ENCODE peak calls at places on chromosomes 12 and 14, in seven cellular contexts. U, L, M, B, I, Q and F are unnamed samples.

GRCh38 chr12:68069276-68069675 is 80.0 kb downstream of the IFNG-AS1 start:
- DNase-seq in U (no peak), L (no peak), M (no peak), B (no peak), I (no peak), Q (no peak), F (no peak)

GRCh38 chr14:55807059-55807499 is 227.1 kb downstream of the KTN1 start:
- DNase-seq in U (peak; percentile 98), L (peak; percentile 86), M (no peak), B (no peak), I (peak; percentile 73), Q (peak; percentile 82), F (peak; percentile 99)

GRCh38 chr12:70948236-70948975 is 27.9 kb upstream of the PTPRR start:
- DNase-seq in U (no peak), L (no peak), M (no peak), B (no peak), I (no peak), Q (no peak), F (peak; percentile 32)

GRCh38 chr14:70642313-70643235 is 858 bp downstream of the TTC9 start:
- DNase-seq in U (no peak), L (no peak), M (no peak), B (peak; percentile 9), I (no peak), Q (no peak), F (peak; percentile 1)

GRCh38 chr12:96510306-96510764 is 21.0 kb downstream of the CFAP54 start:
- DNase-seq in U (no peak), L (no peak), M (no peak), B (no peak), I (no peak), Q (no peak), F (peak; percentile 27)

GRCh38 chr14:20723458-20723857 is 22.2 kb upstream of the EDDM3A start:
- DNase-seq in U (no peak), L (no peak), M (no peak), B (no peak), I (no peak), Q (no peak), F (peak; percentile 25)

GRCh38 chr14:99183311-99183710 is 88.7 kb downstream of the BCL11B start:
- DNase-seq in U (no peak), L (no peak), M (no peak), B (no peak), I (no peak), Q (no peak), F (no peak)

GRCh38 chr12:92143280-92143679 is 2.4 kb downstream of the BTG1 start:
- DNase-seq in U (no peak), L (no peak), M (no peak), B (no peak), I (no peak), Q (no peak), F (no peak)

GRCh38 chr12:4610481-4610880 is 38.4 kb downstream of the AKAP3 start:
- DNase-seq in U (no peak), L (no peak), M (no peak), B (no peak), I (no peak), Q (no peak), F (no peak)

GRCh38 chr12:122312926-122313325 is 46.6 kb upstream of the VPS33A start:
- DNase-seq in U (no peak), L (no peak), M (no peak), B (no peak), I (no peak), Q (no peak), F (no peak)

GRCh38 chr12:13367973-13368372 is 171.4 kb downstream of the EMP1 start:
- DNase-seq in U (no peak), L (peak; percentile 21), M (no peak), B (no peak), I (no peak), Q (no peak), F (peak; percentile 76)

GRCh38 chr12:127944211-127944899 is 322.6 kb upstream of the TMEM132C start:
- DNase-seq in U (no peak), L (no peak), M (no peak), B (no peak), I (no peak), Q (no peak), F (no peak)

GRCh38 chr12:46711756-46712155 is 114.0 kb downstream of the SLC38A4 start:
- DNase-seq in U (no peak), L (no peak), M (no peak), B (no peak), I (no peak), Q (no peak), F (no peak)

GRCh38 chr12:104695453-104696148 is 238.9 kb downstream of the CHST11 start:
- DNase-seq in U (no peak), L (no peak), M (no peak), B (no peak), I (no peak), Q (no peak), F (peak; percentile 93)

GRCh38 chr14:21987937-21988336 is 314.3 kb upstream of the OR4E1 start:
- DNase-seq in U (no peak), L (no peak), M (no peak), B (peak; percentile 75), I (no peak), Q (no peak), F (peak; percentile 48)

GRCh38 chr12:127457726-127458125 is 809.2 kb upstream of the TMEM132C start:
- DNase-seq in U (no peak), L (no peak), M (no peak), B (no peak), I (no peak), Q (no peak), F (no peak)

GRCh38 chr14:69685716-69686115 is 74.3 kb downstream of the SUSD6 start:
- DNase-seq in U (peak; percentile 82), L (peak; percentile 79), M (no peak), B (no peak), I (peak; percentile 84), Q (peak; percentile 82), F (peak; percentile 81)

GRCh38 chr14:65478017-65478416 is 65.5 kb downstream of the FUT8 start:
- DNase-seq in U (no peak), L (no peak), M (no peak), B (no peak), I (no peak), Q (no peak), F (no peak)

GRCh38 chr12:54680374-54680773 is 32.2 kb upstream of the DCD start:
- DNase-seq in U (peak; percentile 37), L (no peak), M (peak; percentile 90), B (peak; percentile 51), I (no peak), Q (no peak), F (peak; percentile 9)

GRCh38 chr12:30043151-30043550 is 259.4 kb upstream of the TMTC1 start:
- DNase-seq in U (no peak), L (no peak), M (no peak), B (no peak), I (no peak), Q (no peak), F (no peak)

GRCh38 chr12:40980346-40981005 is 207.6 kb upstream of the PDZRN4 start:
- DNase-seq in U (no peak), L (no peak), M (no peak), B (no peak), I (no peak), Q (no peak), F (no peak)

GRCh38 chr14:64736271-64737131 is 32.3 kb downstream of the PLEKHG3 start:
- DNase-seq in U (peak; percentile 79), L (peak; percentile 46), M (no peak), B (no peak), I (peak; percentile 40), Q (peak; percentile 73), F (no peak)

GRCh38 chr14:52950410-52950897 is 396 bp downstream of the FERMT2 start:
- DNase-seq in U (peak; percentile 35), L (peak; percentile 62), M (no peak), B (peak; percentile 74), I (peak; percentile 56), Q (peak; percentile 68), F (peak; percentile 50)

GRCh38 chr12:94263905-94264655 is 115.7 kb downstream of the PLXNC1 start:
- DNase-seq in U (no peak), L (no peak), M (peak; percentile 83), B (peak; percentile 42), I (peak; percentile 77), Q (no peak), F (no peak)

GRCh38 chr14:59465570-59466150 is 480 bp upstream of the GPR135 start:
- DNase-seq in U (no peak), L (no peak), M (no peak), B (no peak), I (no peak), Q (no peak), F (no peak)

DNA sequence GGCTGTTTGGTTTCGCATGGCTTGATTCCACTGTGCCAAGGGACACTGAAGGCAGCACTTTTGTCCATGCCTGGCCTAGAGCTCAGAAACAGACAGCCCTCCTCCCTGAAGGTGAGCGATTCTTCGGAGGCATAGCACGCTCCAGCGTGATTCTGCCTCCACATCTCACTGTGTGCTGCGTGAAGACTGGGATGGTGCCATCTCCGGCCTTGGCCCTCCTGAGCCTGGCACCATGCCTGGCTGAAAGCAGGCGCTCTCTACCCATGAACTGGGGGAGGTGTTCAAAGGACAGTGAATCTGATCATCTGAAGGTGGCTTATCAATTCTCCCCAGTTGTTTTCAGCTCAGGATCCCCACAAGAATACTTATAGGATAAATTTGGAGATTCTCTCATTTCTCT is 187.4 kb downstream of the TTC7B start:
- DNase-seq in U (no peak), L (no peak), M (no peak), B (no peak), I (no peak), Q (peak; percentile 58), F (no peak)
- H3K4me1 ChIP-seq in U (peaks cover 13% of the 10 kb centered on the region), L (peaks cover 14% of the 10 kb centered on the region), M (peaks cover 5% of the 10 kb centered on the region), B (peaks cover 14% of the 10 kb centered on the region), I (peaks cover 42% of the 10 kb centered on the region), Q (no peaks in the 10 kb centered on the region), F (peaks cover 19% of the 10 kb centered on the region)

GRCh38 chr14:57609313-57609712 is 115.7 kb upstream of the CCDC198 start:
- DNase-seq in U (no peak), L (no peak), M (no peak), B (no peak), I (no peak), Q (no peak), F (no peak)
- H3K27me3 ChIP-seq in U (no peaks in the 10 kb centered on the region), L (no peaks in the 10 kb centered on the region), M (no peaks in the 10 kb centered on the region), B (no peaks in the 10 kb centered on the region), I (no peaks in the 10 kb centered on the region), Q (no peaks in the 10 kb centered on the region), F (no peaks in the 10 kb centered on the region)

GRCh38 chr14:93945070-93945399 is 17.9 kb downstream of the FAM181A start:
- DNase-seq in U (no peak), L (no peak), M (no peak), B (no peak), I (no peak), Q (no peak), F (no peak)
- H3K4me1 ChIP-seq in U (no peaks in the 10 kb centered on the region), L (no peaks in the 10 kb centered on the region), M (no peaks in the 10 kb centered on the region), B (no peaks in the 10 kb centered on the region), I (no peaks in the 10 kb centered on the region), Q (no peaks in the 10 kb centered on the region), F (peaks cover 15% of the 10 kb centered on the region)

GRCh38 chr12:65090461-65090860 is 30.6 kb downstream of the WIF1 start:
- DNase-seq in U (no peak), L (peak; percentile 10), M (no peak), B (no peak), I (no peak), Q (no peak), F (no peak)

GRCh38 chr12:65082411-65082810 is 38.7 kb downstream of the WIF1 start:
- DNase-seq in U (no peak), L (no peak), M (no peak), B (no peak), I (no peak), Q (no peak), F (no peak)

GRCh38 chr12:65086236-65086635 is 34.9 kb downstream of the WIF1 start:
- DNase-seq in U (no peak), L (no peak), M (no peak), B (no peak), I (no peak), Q (no peak), F (no peak)

GRCh38 chr12:65083581-65083980 is 37.5 kb downstream of the WIF1 start:
- DNase-seq in U (no peak), L (no peak), M (no peak), B (no peak), I (no peak), Q (no peak), F (no peak)

GRCh38 chr12:65084579-65084978 is 36.5 kb downstream of the WIF1 start:
- DNase-seq in U (no peak), L (peak; percentile 17), M (no peak), B (no peak), I (no peak), Q (no peak), F (no peak)
- H3K27me3 ChIP-seq in U (no peaks in the 10 kb centered on the region), L (no peaks in the 10 kb centered on the region), M (no peaks in the 10 kb centered on the region), B (no peaks in the 10 kb centered on the region), I (no peaks in the 10 kb centered on the region), Q (no peaks in the 10 kb centered on the region), F (no peaks in the 10 kb centered on the region)